ENCODE peak calls at places on chromosome 4, in five cellular contexts. B, K, E, Q and I are unnamed samples. For H3K27me3, the result is how much of the 10 kb centered on the place peaks cover.

GRCh38 chr4:914531-914930 is 17.6 kb downstream of the GAK start:
- DNase-seq in B (no peak), K (peak), E (peak), Q (no peak), I (no peak)

GRCh38 chr4:135243960-135244561 is 1042.5 kb upstream of the PABPC4L start:
- DNase-seq in B (no peak), K (no peak), E (no peak), Q (no peak), I (no peak)

GRCh38 chr4:129428454-129428853 is 332.5 kb downstream of the C4orf33 start:
- DNase-seq in B (no peak), K (no peak), E (no peak), Q (no peak), I (no peak)

GRCh38 chr4:88137112-88137511 is 21.3 kb downstream of the ABCG2 start:
- DNase-seq in B (no peak), K (no peak), E (no peak), Q (no peak), I (no peak)

GRCh38 chr4:25085621-25086020 is 54.9 kb upstream of the LGI2 start:
- DNase-seq in B (no peak), K (no peak), E (no peak), Q (no peak), I (peak)

GRCh38 chr4:72666910-72667309 is 97.9 kb upstream of the ADAMTS3 start:
- DNase-seq in B (no peak), K (no peak), E (no peak), Q (no peak), I (no peak)

GRCh38 chr4:41178372-41179085 is 35.8 kb downstream of the APBB2 start:
- DNase-seq in B (no peak), K (no peak), E (no peak), Q (peak), I (no peak)

GRCh38 chr4:536351-536972 is 37.5 kb downstream of the PIGG start:
- DNase-seq in B (no peak), K (no peak), E (no peak), Q (no peak), I (no peak)

GRCh38 chr4:52987401-52988056 is 125.4 kb downstream of the RASL11B start:
- DNase-seq in B (no peak), K (no peak), E (no peak), Q (peak), I (no peak)

GRCh38 chr4:182547435-182547834 is 304.2 kb downstream of the TENM3 start:
- DNase-seq in B (no peak), K (no peak), E (no peak), Q (no peak), I (no peak)

GRCh38 chr4:129379429-129379828 is 283.5 kb downstream of the C4orf33 start:
- DNase-seq in B (no peak), K (no peak), E (no peak), Q (no peak), I (no peak)

GRCh38 chr4:118281611-118282442 is 71.0 kb downstream of the PRSS12 start:
- DNase-seq in B (no peak), K (no peak), E (no peak), Q (peak), I (no peak)

GRCh38 chr4:7831330-7831729 is 108.3 kb downstream of the AFAP1 start:
- DNase-seq in B (no peak), K (no peak), E (no peak), Q (peak), I (no peak)

GRCh38 chr4:68163754-68164153 is 34.1 kb upstream of the TMPRSS11F start:
- DNase-seq in B (no peak), K (no peak), E (no peak), Q (no peak), I (no peak)

GRCh38 chr4:12691168-12691567 is 793.0 kb downstream of the RAB28 start:
- DNase-seq in B (no peak), K (no peak), E (no peak), Q (no peak), I (no peak)

GRCh38 chr4:80539190-80539589 is 203.7 kb downstream of the CFAP299 start:
- DNase-seq in B (no peak), K (no peak), E (no peak), Q (no peak), I (no peak)
- H3K27me3 ChIP-seq in B (under half), K (under half), E (under half), Q (under half), I (under half)

DNA sequence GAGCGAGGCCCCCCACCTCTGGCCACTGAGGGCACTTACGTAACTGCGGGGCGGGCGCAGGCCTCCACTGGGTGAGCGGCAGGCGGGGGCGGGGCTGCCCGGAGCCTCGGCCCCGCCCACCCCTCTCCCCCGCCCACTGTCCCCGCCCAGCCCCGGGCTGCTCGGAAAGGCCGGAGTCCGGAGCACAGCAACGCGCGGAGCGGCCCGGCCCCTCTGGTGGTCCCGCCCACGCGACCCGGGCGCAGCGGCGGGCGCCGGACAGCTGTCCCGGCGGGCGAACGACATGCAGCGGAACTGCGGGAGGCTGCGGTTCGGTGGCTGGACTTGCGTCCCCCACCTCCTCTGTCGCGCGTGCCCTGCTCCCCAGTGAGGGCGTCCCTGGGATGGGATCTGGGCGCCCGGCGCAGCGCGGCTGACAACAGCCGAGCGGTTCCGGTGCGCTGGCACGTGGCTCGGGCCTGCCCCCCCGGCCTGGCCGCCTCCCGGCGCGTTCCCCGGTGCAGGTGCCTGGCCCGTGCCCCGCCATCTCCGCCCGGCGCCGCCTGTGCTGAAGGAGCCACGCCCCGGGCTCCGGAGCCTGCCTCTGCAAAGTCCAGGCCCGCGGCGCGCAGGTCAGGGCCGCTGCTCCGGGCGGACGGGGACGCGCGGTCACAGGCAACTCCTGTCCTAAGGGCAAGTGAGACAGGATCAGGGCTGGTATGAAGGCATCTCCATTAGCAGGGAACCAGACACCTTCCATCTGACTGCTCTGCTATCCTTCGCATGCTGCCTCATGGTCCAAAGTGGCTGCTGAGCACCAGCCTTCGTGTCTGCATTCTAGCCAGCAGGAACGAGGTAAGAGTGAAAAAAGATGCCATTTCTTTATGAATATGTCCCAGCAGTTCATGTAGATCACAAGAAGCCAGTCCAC is 21.8 kb upstream of the JAKMIP1 start:
- DNase-seq in B (no peak), K (no peak), E (no peak), Q (peak), I (peak)
- H3K4me3 ChIP-seq in B (no peak), K (peak), E (peak), Q (peak), I (peak)

GRCh38 chr4:5399790-5400421 is 308.5 kb downstream of the EVC2 start:
- DNase-seq in B (no peak), K (no peak), E (no peak), Q (peak), I (peak)
- TF ChIP-seq CTCF in B (no peak), K (no peak), E (peak), Q (peak), I (peak)

DNA sequence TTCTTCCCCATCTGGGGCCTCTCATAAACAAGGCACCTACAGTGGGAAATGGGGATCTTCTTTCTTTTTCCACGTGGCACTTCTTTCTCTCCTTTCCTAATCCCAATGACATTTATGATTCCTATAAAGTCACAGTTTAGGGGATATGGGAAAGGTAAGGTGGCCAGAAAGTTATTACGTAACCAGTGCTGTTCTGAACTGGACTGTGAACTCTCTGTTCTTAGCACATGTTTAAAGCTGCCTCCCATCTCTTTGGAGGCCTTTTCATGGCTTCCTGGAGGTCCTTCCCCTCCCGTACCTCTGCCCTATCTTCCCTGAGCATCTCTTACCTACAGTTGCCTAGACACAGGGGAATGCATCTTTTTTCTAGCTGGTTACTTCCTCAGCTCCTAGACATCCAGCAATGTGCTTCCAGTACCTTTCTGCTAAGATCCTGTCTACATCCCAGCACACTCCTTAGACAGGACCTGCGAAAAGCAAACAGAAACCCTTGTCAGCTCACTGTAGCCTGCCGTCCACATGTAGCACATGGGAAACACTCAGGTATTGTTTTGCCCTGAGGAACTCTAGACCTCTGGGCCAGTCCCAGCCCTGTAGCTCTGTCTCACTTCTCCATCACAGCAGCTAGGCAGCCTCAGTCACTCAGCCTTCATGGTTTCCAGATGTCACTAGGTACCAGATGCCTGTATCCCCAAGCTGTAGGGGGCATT is 195.4 kb downstream of the NWD2 start:
- DNase-seq in B (no peak), K (no peak), E (no peak), Q (no peak), I (no peak)
- H3K27me3 ChIP-seq in B (under half), K (under half), E (under half), Q (under half), I (under half)

GRCh38 chr4:83738895-83739294 is 203.0 kb downstream of the GPAT3 start:
- DNase-seq in B (no peak), K (no peak), E (no peak), Q (no peak), I (no peak)

GRCh38 chr4:83731609-83732008 is 195.7 kb downstream of the GPAT3 start:
- DNase-seq in B (no peak), K (no peak), E (no peak), Q (no peak), I (no peak)

DNA sequence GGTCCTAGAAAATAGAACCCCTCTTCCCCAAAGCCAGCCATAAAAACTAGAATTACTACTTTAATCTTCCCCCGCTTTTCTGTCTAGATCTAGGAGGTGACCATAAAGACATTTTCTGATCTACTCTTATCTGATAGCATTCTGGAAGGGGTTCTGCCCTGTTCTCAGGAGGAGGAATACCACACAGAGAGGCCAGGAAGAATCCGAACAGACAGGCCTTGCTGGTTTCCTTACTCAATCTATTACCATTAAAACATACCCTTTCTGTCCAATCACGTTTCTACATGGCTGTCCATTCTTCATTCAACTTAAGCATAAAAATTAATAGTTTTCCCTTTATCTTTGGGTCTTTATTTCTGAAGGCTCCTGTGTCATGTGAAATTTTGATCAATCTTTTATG is 198.7 kb downstream of the GPAT3 start:
- DNase-seq in B (no peak), K (no peak), E (no peak), Q (no peak), I (no peak)
- H3K4me3 ChIP-seq in B (no peak), K (no peak), E (no peak), Q (no peak), I (no peak)

GRCh38 chr4:10808591-10808990 is 124.0 kb upstream of the CLNK start:
- DNase-seq in B (no peak), K (no peak), E (no peak), Q (peak), I (no peak)
- TF ChIP-seq CTCF in B (no peak), K (no peak), E (no peak), Q (no peak), I (no peak)

DNA sequence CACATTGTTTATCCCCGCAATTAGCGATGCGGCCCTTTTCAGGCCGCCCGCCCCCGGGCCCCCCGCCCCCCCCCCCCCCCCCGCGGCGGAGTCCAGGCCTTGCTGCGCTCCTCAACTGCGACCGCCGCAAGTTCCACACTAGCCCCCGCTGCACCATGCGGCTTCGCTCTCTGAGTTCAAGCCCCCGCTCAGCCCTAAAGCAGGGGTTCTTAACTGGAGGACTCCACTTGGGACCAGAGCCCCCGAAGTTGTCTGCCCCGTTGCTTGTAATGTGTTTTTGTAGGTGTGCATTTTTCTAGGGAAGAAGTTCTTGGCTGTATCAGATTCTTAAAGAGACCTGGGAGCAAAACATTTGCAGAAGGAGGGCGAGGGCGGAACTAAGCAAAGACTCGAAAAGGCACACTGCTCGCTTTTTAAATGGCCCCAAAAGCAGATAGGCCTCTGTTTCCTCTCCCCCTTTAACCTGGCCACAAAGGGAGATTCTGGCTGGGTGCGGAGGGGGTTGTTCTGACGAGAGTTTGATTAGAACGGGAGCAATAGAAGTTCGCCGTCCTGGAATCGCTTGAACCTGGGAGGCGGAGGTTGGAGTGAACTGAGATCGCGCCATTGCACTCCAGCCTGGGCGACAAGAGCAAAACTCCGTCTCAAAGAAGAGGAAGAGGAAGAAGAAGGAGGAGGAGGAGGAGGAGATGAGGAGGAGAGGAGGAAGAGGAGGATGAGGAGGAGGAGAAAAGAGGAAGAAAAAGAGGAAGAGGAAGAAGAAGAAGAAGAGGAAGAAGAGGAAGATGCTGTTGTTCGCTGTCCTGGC is 2.3 kb upstream of the MSX1 start:
- DNase-seq in B (no peak), K (no peak), E (no peak), Q (no peak), I (no peak)
- H3K27me3 ChIP-seq in B (half or more), K (under half), E (half or more), Q (half or more), I (under half)

DNA sequence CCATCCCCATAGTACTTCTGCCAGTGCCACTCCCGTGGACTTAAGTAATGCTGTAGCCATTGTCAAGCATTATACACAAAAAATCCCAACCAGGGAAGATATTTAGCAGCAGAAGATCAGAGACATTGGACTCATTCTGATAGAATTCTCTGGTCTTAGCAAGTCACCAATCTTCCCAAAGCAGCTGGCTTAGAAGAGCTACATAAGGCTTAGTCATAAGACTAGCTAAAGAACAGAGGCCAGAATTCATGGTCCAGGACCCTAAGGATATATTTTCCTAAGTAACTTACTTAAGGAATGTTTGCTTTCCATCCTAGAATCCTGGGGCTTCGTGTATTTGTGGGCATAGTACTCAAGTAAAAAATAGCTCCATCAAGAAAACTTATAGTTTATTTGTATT is 100.3 kb upstream of the SLIT2 start:
- DNase-seq in B (no peak), K (no peak), E (no peak), Q (no peak), I (no peak)
- H3K4me3 ChIP-seq in B (no peak), K (no peak), E (no peak), Q (no peak), I (no peak)

DNA sequence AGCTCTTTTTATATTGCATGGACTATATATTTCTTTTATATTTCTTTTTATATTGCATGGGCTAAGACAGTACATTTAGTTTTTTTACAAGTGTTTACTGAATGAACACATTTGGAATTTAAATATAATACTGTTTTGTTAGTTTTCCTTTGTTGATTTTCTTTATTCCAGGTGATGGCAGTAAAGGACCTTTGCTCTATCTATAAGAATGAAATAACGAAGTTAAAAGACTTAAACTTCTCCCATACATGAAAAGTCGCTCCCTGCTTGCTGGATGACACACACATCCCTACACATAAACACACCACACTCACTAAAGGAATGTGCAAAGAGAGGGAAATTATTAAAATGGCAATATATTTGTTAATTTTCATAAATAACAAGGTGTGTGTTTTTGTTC is 102.5 kb upstream of the ANXA10 start:
- DNase-seq in B (no peak), K (no peak), E (no peak), Q (peak), I (no peak)
- TF ChIP-seq CTCF in B (no peak), K (no peak), E (no peak), Q (no peak), I (no peak)

GRCh38 chr4:6074723-6075122 is 56.5 kb upstream of the C4orf50 start:
- DNase-seq in B (no peak), K (no peak), E (no peak), Q (no peak), I (no peak)
- H3K27me3 ChIP-seq in B (under half), K (under half), E (under half), Q (under half), I (under half)